ENCODE peak calls at places on chromosome 9, in eight cellular contexts. O is A549, Q is GM23338, K is HCT116, T is K562, Y is HL-60, H is SK-N-SH, G is GM12878. L is an unnamed sample.
A peak's percentile ranks its signal among the peaks of the same experiment; 100 is the strongest.

GRCh38 chr9:137213160-137214060 is 7.9 kb downstream of the NDOR1 start:
- DNase-seq in O (no peak), Q (no peak), K (no peak), T (no peak), Y (no peak), H (peak; percentile 58), G (no peak), L (no peak)

GRCh38 chr9:127974769-127975261 is 6.0 kb downstream of the EEIG1 start:
- DNase-seq in O (no peak), Q (no peak), K (no peak), T (no peak), Y (no peak), H (peak; percentile 65), G (no peak), L (no peak)

GRCh38 chr9:133582501-133583045 is 26.6 kb downstream of the FAM163B start:
- DNase-seq in O (no peak), Q (no peak), K (no peak), T (no peak), Y (no peak), H (no peak), G (no peak), L (no peak)

GRCh38 chr9:21688108-21689102 is 114.0 kb upstream of the MTAP start:
- DNase-seq in O (peak; percentile 87), Q (no peak), K (no peak), T (no peak), Y (no peak), H (no peak), G (no peak), L (peak; percentile 75)

GRCh38 chr9:81377310-81377709 is 312.0 kb downstream of the TLE1 start:
- DNase-seq in O (no peak), Q (no peak), K (no peak), T (no peak), Y (no peak), H (no peak), G (no peak), L (no peak)

GRCh38 chr9:137310190-137311052 is 8.3 kb upstream of the NRARP start:
- DNase-seq in O (peak; percentile 58), Q (no peak), K (no peak), T (peak; percentile 44), Y (no peak), H (peak; percentile 36), G (no peak), L (no peak)

GRCh38 chr9:134638503-134639090 is 3.0 kb upstream of the COL5A1 start:
- DNase-seq in O (no peak), Q (no peak), K (no peak), T (no peak), Y (no peak), H (no peak), G (no peak), L (no peak)

GRCh38 chr9:87578625-87579024 is 81.0 kb downstream of the DAPK1 start:
- DNase-seq in O (no peak), Q (no peak), K (no peak), T (peak; percentile 23), Y (no peak), H (no peak), G (no peak), L (no peak)

GRCh38 chr9:63817622-63818518 is 1467.1 kb downstream of the FOXD4L5 start:
- DNase-seq in O (no peak), Q (peak; percentile 76), K (no peak), T (peak; percentile 9), Y (peak; percentile 24), H (peak; percentile 47), G (peak; percentile 75), L (no peak)

GRCh38 chr9:114894801-114895433 is 35.5 kb downstream of the TNFSF8 start:
- DNase-seq in O (peak; percentile 85), Q (peak; percentile 62), K (no peak), T (no peak), Y (peak; percentile 25), H (no peak), G (no peak), L (no peak)

GRCh38 chr9:9996259-9996658 is 616.5 kb downstream of the PTPRD start:
- DNase-seq in O (no peak), Q (no peak), K (no peak), T (no peak), Y (no peak), H (no peak), G (no peak), L (no peak)

GRCh38 chr9:126393876-126394275 is 67.2 kb downstream of the MVB12B start:
- DNase-seq in O (no peak), Q (no peak), K (no peak), T (no peak), Y (no peak), H (no peak), G (no peak), L (no peak)

GRCh38 chr9:133059623-133060022 is 2.2 kb upstream of the CEL start:
- DNase-seq in O (no peak), Q (no peak), K (no peak), T (no peak), Y (no peak), H (peak; percentile 32), G (no peak), L (no peak)

GRCh38 chr9:110659891-110660541 is 8.6 kb upstream of the MUSK start:
- DNase-seq in O (no peak), Q (no peak), K (no peak), T (no peak), Y (no peak), H (peak; percentile 32), G (no peak), L (no peak)

GRCh38 chr9:136254381-136255165 is 9.0 kb upstream of the QSOX2 start:
- DNase-seq in O (peak; percentile 29), Q (no peak), K (no peak), T (no peak), Y (no peak), H (no peak), G (no peak), L (no peak)

GRCh38 chr9:136827794-136828473 is 14.3 kb upstream of the AJM1 start:
- DNase-seq in O (no peak), Q (no peak), K (no peak), T (no peak), Y (no peak), H (no peak), G (no peak), L (no peak)

GRCh38 chr9:114002986-114003740 is 74.9 kb downstream of the AMBP start:
- DNase-seq in O (no peak), Q (no peak), K (no peak), T (no peak), Y (no peak), H (no peak), G (no peak), L (no peak)

GRCh38 chr9:8760000-8760767 is 960.6 kb upstream of the DMAC1 start:
- DNase-seq in O (no peak), Q (no peak), K (no peak), T (no peak), Y (no peak), H (no peak), G (no peak), L (no peak)

DNA sequence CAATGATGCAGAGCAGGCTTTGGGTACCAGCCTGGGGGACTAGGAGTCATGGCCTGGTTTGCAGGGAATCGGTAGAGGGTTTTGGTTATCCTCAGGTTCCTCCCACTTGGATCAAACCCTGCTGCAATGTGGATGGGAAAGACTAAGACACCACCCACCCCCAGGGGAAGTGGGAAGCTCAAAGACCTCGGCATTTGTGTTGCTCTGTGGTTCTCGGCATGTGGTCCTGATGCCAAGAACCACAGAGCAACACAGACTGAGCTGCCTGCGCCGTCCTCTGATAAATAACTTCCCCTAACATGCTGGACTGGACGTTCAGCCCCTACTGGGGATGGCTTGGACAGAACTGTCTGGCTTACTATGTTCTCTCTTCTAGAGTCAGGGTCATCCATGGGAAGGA is 134.8 kb downstream of the SYK start:
- DNase-seq in O (no peak), Q (no peak), K (no peak), T (no peak), Y (no peak), H (no peak), G (no peak), L (no peak)
- TF ChIP-seq REST in O (no peak), Q (no peak), K (no peak), T (no peak), Y (no peak), H (no peak), G (no peak), L (no peak)

DNA sequence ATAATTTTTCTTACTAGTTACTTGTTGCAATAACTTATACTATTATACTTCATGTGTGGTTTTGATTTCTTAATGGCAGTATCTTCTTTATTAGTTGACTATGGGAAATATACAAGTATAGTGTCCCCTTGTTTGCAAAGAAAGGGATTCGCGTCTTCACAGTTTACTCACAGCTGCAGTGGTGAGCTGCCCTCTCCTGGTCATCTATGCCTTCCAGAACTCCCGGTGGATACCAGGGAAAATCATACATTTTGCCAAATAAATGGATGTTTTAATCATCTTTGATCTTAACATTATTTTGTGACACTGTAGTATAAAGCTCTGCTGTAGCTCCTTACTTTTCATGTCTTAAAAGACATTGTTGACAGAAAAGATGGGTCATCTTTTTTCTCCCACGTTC is 142.0 kb downstream of the ZCCHC7 start:
- DNase-seq in O (peak; percentile 47), Q (peak; percentile 67), K (no peak), T (no peak), Y (no peak), H (peak; percentile 30), G (no peak), L (no peak)
- TF ChIP-seq CTCF in O (peak; percentile 58), Q (peak; percentile 89), K (peak; percentile 43), T (peak; percentile 75), Y (no peak), H (peak; percentile 69), G (peak; percentile 49), L (peak; percentile 86)

DNA sequence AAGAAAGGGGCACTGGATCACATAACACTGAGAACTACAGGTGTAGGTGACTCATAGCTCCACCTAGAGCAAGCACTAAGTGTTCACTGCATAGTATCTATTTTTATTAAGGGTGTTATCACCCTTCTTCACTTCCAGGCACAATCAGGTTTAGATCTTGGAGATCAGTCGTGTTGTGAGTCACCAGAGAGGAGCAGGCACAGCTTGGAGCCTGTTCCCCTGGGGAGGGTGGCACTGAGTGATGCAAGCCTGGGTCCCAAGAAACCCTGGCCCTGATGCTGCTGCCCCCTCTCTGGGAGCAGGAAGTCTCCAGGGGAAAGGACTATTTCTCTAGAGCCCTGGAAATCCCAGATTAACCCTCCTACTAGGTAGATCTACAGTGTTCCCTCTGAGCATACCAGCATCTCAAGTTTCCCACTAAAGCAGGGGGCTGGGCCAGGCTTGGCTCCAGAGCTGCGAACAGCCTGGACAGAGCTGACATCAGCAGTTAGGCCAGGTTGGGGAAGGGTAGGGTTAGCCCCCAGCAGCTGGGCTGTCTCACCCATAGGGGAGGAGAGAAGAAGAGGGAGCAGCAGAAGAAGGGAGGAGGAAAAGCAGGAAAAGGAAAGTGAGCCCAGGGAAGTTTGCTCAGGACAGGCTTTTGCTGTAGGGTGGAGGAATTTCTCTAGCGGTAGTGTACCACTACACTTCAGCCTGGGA is 28.1 kb upstream of the SPINK4 start:
- DNase-seq in O (peak; percentile 23), Q (peak; percentile 44), K (peak; percentile 48), T (no peak), Y (no peak), H (no peak), G (no peak), L (no peak)
- TF ChIP-seq REST in O (no peak), Q (no peak), K (no peak), T (no peak), Y (no peak), H (no peak), G (no peak), L (no peak)

DNA sequence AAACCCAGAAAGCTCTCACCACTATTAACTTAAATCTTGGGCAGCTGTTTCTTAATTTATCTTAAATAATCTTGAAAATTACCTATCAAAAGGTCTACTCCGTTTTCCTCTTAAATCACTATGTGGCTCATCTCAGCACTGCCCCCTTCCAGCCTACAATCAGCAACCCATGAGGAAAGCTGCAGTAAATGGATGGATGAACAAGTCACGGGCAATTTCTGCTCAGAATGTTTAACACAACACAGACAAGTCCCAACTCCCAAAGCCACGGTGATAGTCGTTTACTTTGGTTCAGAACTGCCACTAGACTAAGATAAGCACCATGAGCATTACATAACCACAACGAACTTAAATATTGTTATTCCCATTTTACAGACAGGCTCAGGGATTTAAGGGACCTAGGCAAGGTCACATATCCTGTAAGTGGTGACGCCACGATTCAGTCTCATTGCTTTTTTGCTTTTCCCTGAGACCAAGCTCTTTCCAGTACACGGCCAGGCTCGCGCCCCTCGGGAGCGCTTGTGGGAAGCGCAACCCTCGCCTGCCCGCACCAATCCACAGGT is 2.0 kb upstream of the SMIM27 start:
- DNase-seq in O (peak; percentile 20), Q (peak; percentile 35), K (no peak), T (no peak), Y (no peak), H (peak; percentile 44), G (no peak), L (no peak)
- TF ChIP-seq CTCF in O (no peak), Q (peak; percentile 23), K (no peak), T (no peak), Y (no peak), H (peak; percentile 28), G (peak; percentile 11), L (peak; percentile 20)